ENCODE peak calls at places on chromosomes 6 and 20, in nine cellular contexts. P, S, N, O, H, Z, E, V and J are unnamed samples.

GRCh38 chr6:21664263-21665081 is 70.9 kb downstream of the SOX4 start:
- DNase-seq in P (peak), S (no peak), N (no peak), O (peak), H (peak), Z (no peak), E (no peak), V (no peak), J (peak)

GRCh38 chr20:25289886-25290597 is 42.2 kb downstream of the PYGB start:
- DNase-seq in P (peak), S (no peak), N (no peak), O (no peak), H (no peak), Z (no peak), E (no peak), V (peak), J (no peak)

GRCh38 chr6:14743465-14744211 is 502.2 kb upstream of the JARID2 start:
- DNase-seq in P (no peak), S (peak), N (peak), O (peak), H (no peak), Z (peak), E (peak), V (peak), J (no peak)

GRCh38 chr6:166553563-166554271 is 32.8 kb downstream of the RAMACL start:
- DNase-seq in P (no peak), S (no peak), N (peak), O (no peak), H (no peak), Z (no peak), E (peak), V (peak), J (no peak)

GRCh38 chr6:14716499-14717146 is 529.2 kb upstream of the JARID2 start:
- DNase-seq in P (no peak), S (no peak), N (no peak), O (no peak), H (no peak), Z (no peak), E (no peak), V (no peak), J (no peak)

GRCh38 chr20:40612837-40613236 is 76.2 kb downstream of the MAFB start:
- DNase-seq in P (no peak), S (no peak), N (no peak), O (no peak), H (no peak), Z (no peak), E (no peak), V (no peak), J (no peak)

GRCh38 chr6:156988276-156989158 is 211.3 kb downstream of the ARID1B start:
- DNase-seq in P (no peak), S (no peak), N (no peak), O (no peak), H (peak), Z (no peak), E (no peak), V (no peak), J (no peak)

GRCh38 chr6:5435449-5435848 is 174.1 kb downstream of the FARS2 start:
- DNase-seq in P (no peak), S (no peak), N (no peak), O (no peak), H (no peak), Z (peak), E (peak), V (no peak), J (no peak)

GRCh38 chr20:16385891-16386290 is 187.4 kb downstream of the KIF16B start:
- DNase-seq in P (no peak), S (no peak), N (no peak), O (no peak), H (no peak), Z (no peak), E (no peak), V (no peak), J (no peak)

GRCh38 chr6:34339971-34340370 is 52.5 kb downstream of the NUDT3 start:
- DNase-seq in P (no peak), S (no peak), N (no peak), O (no peak), H (no peak), Z (no peak), E (no peak), V (no peak), J (no peak)

GRCh38 chr6:7819641-7820040 is 90.9 kb downstream of the TXNDC5 start:
- DNase-seq in P (no peak), S (no peak), N (no peak), O (no peak), H (no peak), Z (no peak), E (no peak), V (no peak), J (no peak)

GRCh38 chr6:83429269-83429668 is 1.6 kb downstream of the ME1 start:
- DNase-seq in P (no peak), S (no peak), N (no peak), O (no peak), H (no peak), Z (no peak), E (no peak), V (no peak), J (no peak)

GRCh38 chr6:17211101-17211500 is 70.1 kb upstream of the RBM24 start:
- DNase-seq in P (no peak), S (no peak), N (no peak), O (no peak), H (no peak), Z (no peak), E (no peak), V (peak), J (no peak)

GRCh38 chr20:46994341-46994740 is 99.7 kb downstream of the EYA2 start:
- DNase-seq in P (no peak), S (no peak), N (no peak), O (peak), H (no peak), Z (no peak), E (no peak), V (no peak), J (no peak)

GRCh38 chr6:80535914-80536565 is 429.6 kb downstream of the BCKDHB start:
- DNase-seq in P (no peak), S (no peak), N (no peak), O (no peak), H (no peak), Z (no peak), E (peak), V (no peak), J (no peak)

GRCh38 chr20:21074605-21075336 is 31.4 kb downstream of the LINC00237 start:
- DNase-seq in P (no peak), S (no peak), N (no peak), O (no peak), H (no peak), Z (peak), E (no peak), V (no peak), J (no peak)

GRCh38 chr6:101585501-101585900 is 192.0 kb downstream of the GRIK2 start:
- DNase-seq in P (no peak), S (no peak), N (no peak), O (no peak), H (no peak), Z (no peak), E (no peak), V (no peak), J (no peak)

GRCh38 chr6:167578371-167578901 is 248.3 kb upstream of the AFDN start:
- DNase-seq in P (no peak), S (no peak), N (no peak), O (no peak), H (no peak), Z (no peak), E (no peak), V (no peak), J (no peak)

GRCh38 chr20:17663486-17663885 is 18.6 kb downstream of the RRBP1 start:
- DNase-seq in P (no peak), S (no peak), N (no peak), O (no peak), H (no peak), Z (no peak), E (no peak), V (no peak), J (no peak)

GRCh38 chr6:157203312-157203744 is 120.0 kb downstream of the TMEM242 start:
- DNase-seq in P (no peak), S (no peak), N (no peak), O (no peak), H (no peak), Z (no peak), E (no peak), V (no peak), J (no peak)

GRCh38 chr20:1895674-1896496 is 678 bp downstream of the SIRPA start:
- DNase-seq in P (no peak), S (no peak), N (no peak), O (peak), H (no peak), Z (no peak), E (no peak), V (peak), J (no peak)

GRCh38 chr6:157962601-157963084 is 19.0 kb upstream of the SYNJ2 start:
- DNase-seq in P (no peak), S (no peak), N (no peak), O (no peak), H (no peak), Z (no peak), E (no peak), V (no peak), J (no peak)

GRCh38 chr6:1608976-1609661 is 596 bp upstream of the FOXC1 start:
- DNase-seq in P (peak), S (no peak), N (no peak), O (peak), H (peak), Z (no peak), E (no peak), V (no peak), J (no peak)

GRCh38 chr6:14804001-14804401 is 441.9 kb upstream of the JARID2 start:
- DNase-seq in P (no peak), S (no peak), N (no peak), O (no peak), H (no peak), Z (no peak), E (peak), V (no peak), J (no peak)

GRCh38 chr6:50353603-50354002 is 303.9 kb upstream of the DEFB112 start:
- DNase-seq in P (no peak), S (no peak), N (no peak), O (no peak), H (no peak), Z (no peak), E (no peak), V (no peak), J (no peak)

GRCh38 chr20:63658749-63659187 is 656 bp downstream of the RTEL1 start:
- DNase-seq in P (peak), S (no peak), N (no peak), O (no peak), H (peak), Z (no peak), E (peak), V (no peak), J (no peak)

GRCh38 chr6:53811082-53811481 is 16.3 kb downstream of the LRRC1 start:
- DNase-seq in P (peak), S (no peak), N (no peak), O (peak), H (no peak), Z (no peak), E (no peak), V (no peak), J (no peak)

GRCh38 chr6:30156262-30156599 is 4.8 kb downstream of the TRIM10 start:
- DNase-seq in P (no peak), S (no peak), N (no peak), O (peak), H (no peak), Z (no peak), E (peak), V (peak), J (no peak)

GRCh38 chr20:43537921-43538854 is 20.6 kb upstream of the SGK2 start:
- DNase-seq in P (peak), S (peak), N (peak), O (peak), H (peak), Z (peak), E (peak), V (no peak), J (peak)

GRCh38 chr20:20887593-20888272 is 175.3 kb upstream of the RALGAPA2 start:
- DNase-seq in P (no peak), S (no peak), N (no peak), O (no peak), H (no peak), Z (no peak), E (no peak), V (no peak), J (no peak)

GRCh38 chr6:126027601-126028000 is 41.3 kb downstream of the TRMT11 start:
- DNase-seq in P (no peak), S (no peak), N (no peak), O (no peak), H (no peak), Z (no peak), E (peak), V (no peak), J (no peak)

GRCh38 chr6:153312633-153313032 is 181.6 kb upstream of the RGS17 start:
- DNase-seq in P (peak), S (peak), N (no peak), O (peak), H (peak), Z (peak), E (peak), V (no peak), J (peak)

GRCh38 chr20:33568378-33569289 is 78.7 kb downstream of the CBFA2T2 start:
- DNase-seq in P (no peak), S (no peak), N (no peak), O (no peak), H (peak), Z (no peak), E (no peak), V (peak), J (peak)

GRCh38 chr6:158634695-158635426 is 9.7 kb downstream of the DYNLT1 start:
- DNase-seq in P (no peak), S (no peak), N (no peak), O (no peak), H (no peak), Z (no peak), E (no peak), V (no peak), J (no peak)

GRCh38 chr6:111122458-111123286 is 35.4 kb downstream of the SLC16A10 start:
- DNase-seq in P (no peak), S (no peak), N (no peak), O (no peak), H (no peak), Z (no peak), E (no peak), V (peak), J (no peak)

GRCh38 chr6:159107451-159108260 is 61.5 kb upstream of the FNDC1 start:
- DNase-seq in P (no peak), S (peak), N (no peak), O (no peak), H (no peak), Z (no peak), E (no peak), V (no peak), J (no peak)

DNA sequence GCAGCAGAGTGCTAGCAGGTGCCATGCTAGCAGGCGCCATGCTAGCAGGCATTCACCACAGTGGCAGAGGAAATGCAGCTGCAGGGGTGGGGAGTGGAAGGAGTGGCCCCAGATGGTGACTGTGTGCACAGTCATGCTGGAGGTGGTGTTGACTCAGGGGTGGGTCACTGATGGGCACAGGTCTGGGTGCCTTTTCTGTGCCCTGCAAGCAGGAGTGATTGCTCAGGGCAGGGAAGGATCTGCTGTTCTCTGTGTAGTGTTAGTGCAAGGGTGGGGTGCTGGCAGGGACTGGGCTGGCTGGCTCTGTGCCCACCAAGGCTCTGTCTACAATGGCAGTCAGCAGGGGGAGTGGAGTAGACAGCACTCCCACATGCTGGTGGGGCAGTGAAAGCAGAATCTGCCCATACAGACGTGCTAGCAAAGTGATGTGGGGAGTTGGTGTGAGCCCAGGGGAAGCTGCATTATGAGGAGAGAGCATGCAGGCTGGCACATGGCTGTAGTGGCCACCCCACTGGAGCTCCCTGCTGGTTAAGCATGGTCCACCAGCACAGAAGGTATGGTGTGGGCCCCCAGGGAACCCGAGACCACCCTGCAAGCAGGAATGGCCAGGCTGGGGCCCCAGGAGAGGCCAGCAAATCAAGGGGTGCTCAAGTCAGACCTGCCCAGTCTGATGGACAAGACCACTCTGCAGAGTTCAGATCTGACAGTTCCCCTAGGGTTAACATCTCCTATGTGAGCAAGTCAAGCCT is 11.4 kb upstream of the TSPYL4 start:
- DNase-seq in P (no peak), S (no peak), N (no peak), O (no peak), H (no peak), Z (no peak), E (peak), V (no peak), J (no peak)
- TF ChIP-seq CTCF in P (no peak), S (no peak), N (no peak), O (no peak), H (no peak), Z (no peak), E (no peak), V (no peak), J (no peak)

DNA sequence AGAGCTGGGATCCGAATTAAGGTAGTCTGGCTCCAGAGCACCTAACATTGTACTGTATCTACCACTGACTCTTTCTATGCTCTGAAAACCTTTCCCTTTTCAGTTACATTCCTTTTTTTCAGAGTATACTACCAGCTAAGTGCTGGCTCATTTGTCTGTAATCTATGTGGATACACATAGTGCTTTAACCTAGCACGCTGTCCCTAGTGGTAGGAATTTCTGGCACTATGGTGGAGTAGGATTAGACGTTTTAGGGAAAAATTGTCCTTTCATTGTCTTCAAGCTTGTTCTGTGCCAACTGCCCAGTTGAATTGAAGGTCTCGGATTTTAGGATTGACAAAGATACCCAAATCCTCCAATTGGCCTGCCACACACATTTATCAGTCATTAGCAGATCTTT is 259.1 kb upstream of the FERMT1 start:
- DNase-seq in P (no peak), S (no peak), N (peak), O (peak), H (peak), Z (no peak), E (no peak), V (no peak), J (no peak)
- TF ChIP-seq CTCF in P (no peak), S (no peak), N (peak), O (peak), H (peak), Z (no peak), E (peak), V (no peak), J (peak)

GRCh38 chr6:43951756-43952675 is 175.2 kb downstream of the MRPL14 start:
- DNase-seq in P (no peak), S (no peak), N (no peak), O (no peak), H (no peak), Z (no peak), E (no peak), V (no peak), J (no peak)
- TF ChIP-seq CTCF in P (no peak), S (no peak), N (no peak), O (no peak), H (no peak), Z (no peak), E (no peak), V (no peak), J (no peak)

GRCh38 chr20:14193443-14193842 is 144.0 kb downstream of the FLRT3 start:
- DNase-seq in P (no peak), S (no peak), N (no peak), O (no peak), H (no peak), Z (no peak), E (no peak), V (no peak), J (no peak)

GRCh38 chr20:14191559-14191958 is 145.9 kb downstream of the FLRT3 start:
- DNase-seq in P (no peak), S (no peak), N (no peak), O (no peak), H (no peak), Z (no peak), E (no peak), V (no peak), J (no peak)

GRCh38 chr20:14197097-14197496 is 140.3 kb downstream of the FLRT3 start:
- DNase-seq in P (no peak), S (no peak), N (peak), O (no peak), H (no peak), Z (no peak), E (peak), V (no peak), J (no peak)

GRCh38 chr20:14189794-14190402 is 147.5 kb downstream of the FLRT3 start:
- DNase-seq in P (no peak), S (no peak), N (peak), O (peak), H (no peak), Z (peak), E (peak), V (no peak), J (no peak)

GRCh38 chr20:14193885-14194284 is 143.5 kb downstream of the FLRT3 start:
- DNase-seq in P (no peak), S (no peak), N (no peak), O (no peak), H (no peak), Z (no peak), E (no peak), V (no peak), J (no peak)
- TF ChIP-seq CTCF in P (no peak), S (no peak), N (peak), O (no peak), H (no peak), Z (peak), E (no peak), V (no peak), J (peak)

GRCh38 chr6:109455502-109456282 is at the start of gene MICAL1:
- DNase-seq in P (peak), S (peak), N (no peak), O (peak), H (peak), Z (no peak), E (peak), V (peak), J (peak)
- TF ChIP-seq CTCF in P (no peak), S (no peak), N (peak), O (peak), H (peak), Z (no peak), E (peak), V (no peak), J (peak)

DNA sequence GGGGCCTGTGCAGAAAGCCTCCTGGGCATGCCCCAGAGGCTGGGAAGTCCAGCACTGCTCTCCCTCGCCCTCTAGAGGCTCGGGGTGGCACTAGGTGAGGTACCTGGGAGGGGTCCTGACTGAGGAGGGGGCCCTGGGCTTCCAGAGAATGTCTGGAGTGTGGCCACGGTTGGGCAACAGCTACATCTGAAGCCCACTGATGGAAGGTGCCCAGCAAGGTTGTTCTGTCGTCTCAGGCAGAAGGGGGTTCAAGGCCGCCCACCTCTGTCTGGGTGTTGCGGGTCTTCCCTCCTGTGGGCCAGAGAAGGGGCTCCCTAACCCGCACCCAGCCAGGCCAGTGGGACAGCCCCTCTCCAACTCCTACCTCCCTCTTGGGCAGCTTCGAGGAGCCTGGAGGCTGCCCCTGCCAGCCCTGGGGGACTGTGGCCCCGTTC is 11.4 kb upstream of the VEGFA start:
- DNase-seq in P (no peak), S (no peak), N (no peak), O (peak), H (peak), Z (no peak), E (no peak), V (no peak), J (peak)
- TF ChIP-seq CTCF in P (peak), S (peak), N (peak), O (peak), H (peak), Z (peak), E (peak), V (peak), J (peak)

GRCh38 chr6:27684264-27685211 is 211.6 kb upstream of the ZNF184 start:
- DNase-seq in P (no peak), S (peak), N (no peak), O (peak), H (peak), Z (peak), E (peak), V (no peak), J (no peak)

GRCh38 chr6:27688014-27688586 is 215.2 kb upstream of the ZNF184 start:
- DNase-seq in P (peak), S (peak), N (peak), O (peak), H (peak), Z (peak), E (peak), V (peak), J (peak)

GRCh38 chr6:27685278-27685677 is 212.4 kb upstream of the ZNF184 start:
- DNase-seq in P (no peak), S (no peak), N (no peak), O (no peak), H (no peak), Z (no peak), E (no peak), V (no peak), J (no peak)

GRCh38 chr6:27687154-27688013 is 214.5 kb upstream of the ZNF184 start:
- DNase-seq in P (peak), S (peak), N (no peak), O (peak), H (peak), Z (peak), E (peak), V (peak), J (peak)
- TF ChIP-seq CTCF in P (peak), S (peak), N (peak), O (peak), H (peak), Z (peak), E (peak), V (no peak), J (peak)